ENCODE peak calls at places on chromosomes 13 and 19, in four cellular contexts. Z is H9, X is IMR-90, U is H1. C is an unnamed sample.

GRCh38 chr19:29753934-29754305 is 38.9 kb upstream of the C19orf12 start:
- DNase-seq in Z (no peak), X (no peak), U (no peak), C (no peak)

GRCh38 chr19:42111811-42112210 is 20.4 kb downstream of the POU2F2 start:
- DNase-seq in U (no peak), X (peak; percentile 52), Z (no peak), C (no peak)

GRCh38 chr19:38245826-38246498 is 10.2 kb downstream of the PPP1R14A start:
- DNase-seq in Z (no peak), X (peak; percentile 27), U (no peak), C (no peak)

GRCh38 chr13:103517066-103517767 is 451.0 kb upstream of the SLC10A2 start:
- DNase-seq in Z (no peak), X (no peak), U (no peak), C (no peak)

GRCh38 chr13:42333613-42334328 is 61.8 kb downstream of the AKAP11 start:
- DNase-seq in Z (peak; percentile 41), X (peak; percentile 22), U (peak; percentile 59), C (peak; percentile 73)

GRCh38 chr13:91879360-91879759 is 480.9 kb downstream of the GPC5 start:
- DNase-seq in Z (no peak), X (no peak), U (no peak), C (no peak)

GRCh38 chr13:80502359-80502758 is 161.4 kb upstream of the SPRY2 start:
- DNase-seq in Z (no peak), U (no peak), X (no peak), C (no peak)

GRCh38 chr13:44273991-44274810 is 99.4 kb upstream of the SERP2 start:
- DNase-seq in X (peak; percentile 77), U (no peak), Z (no peak), C (no peak)

GRCh38 chr13:32429406-32429909 is 1.5 kb upstream of the N4BP2L1 start:
- DNase-seq in U (no peak), X (no peak), Z (no peak), C (no peak)

GRCh38 chr13:28204043-28204442 is 65.7 kb downstream of the PAN3 start:
- DNase-seq in U (no peak), X (no peak), Z (no peak), C (no peak)

GRCh38 chr13:45333973-45334922 is 6.7 kb downstream of the TPT1 start:
- DNase-seq in X (peak; percentile 62), U (no peak), Z (no peak), C (no peak)

GRCh38 chr13:49305824-49306425 is 58.2 kb downstream of the CDADC1 start:
- DNase-seq in X (no peak), Z (no peak), U (no peak), C (no peak)

GRCh38 chr19:43784251-43784980 is 3.6 kb upstream of the KCNN4 start:
- DNase-seq in Z (peak; percentile 50), X (peak; percentile 85), U (no peak), C (peak; percentile 83)

GRCh38 chr19:15563931-15564330 is 51.1 kb upstream of the CYP4F8 start:
- DNase-seq in U (no peak), X (no peak), Z (no peak), C (no peak)

GRCh38 chr13:25203256-25203794 is 31.2 kb upstream of the AMER2 start:
- DNase-seq in U (no peak), Z (no peak), X (no peak), C (peak; percentile 22)

GRCh38 chr13:20401586-20401957 is 124.1 kb downstream of the CRYL1 start:
- DNase-seq in Z (no peak), X (no peak), U (no peak), C (no peak)

GRCh38 chr13:102198418-102199322 is 203.2 kb downstream of the FGF14 start:
- DNase-seq in Z (no peak), X (peak; percentile 59), U (no peak), C (no peak)

GRCh38 chr19:17751103-17751911 is at the start of gene FCHO1:
- DNase-seq in Z (no peak), X (no peak), U (no peak), C (no peak)

GRCh38 chr19:34387446-34387810 is 16.8 kb upstream of the PDCD2L start:
- DNase-seq in Z (no peak), U (no peak), X (no peak), C (peak; percentile 26)

GRCh38 chr19:8005534-8006256 is at the start of gene ELAVL1:
- DNase-seq in Z (peak; percentile 90), U (peak; percentile 94), X (peak; percentile 85), C (peak; percentile 94)

GRCh38 chr19:17406039-17406886 is 833 bp upstream of the BST2 start:
- DNase-seq in Z (peak; percentile 49), U (no peak), X (no peak), C (no peak)

GRCh38 chr19:46218160-46218559 is 11.4 kb upstream of the IGFL1 start:
- DNase-seq in Z (peak; percentile 74), U (peak; percentile 89), X (peak; percentile 6), C (peak; percentile 80)

GRCh38 chr13:42495256-42495655 is 78.7 kb upstream of the TNFSF11 start:
- DNase-seq in X (no peak), Z (no peak), U (no peak), C (no peak)

DNA sequence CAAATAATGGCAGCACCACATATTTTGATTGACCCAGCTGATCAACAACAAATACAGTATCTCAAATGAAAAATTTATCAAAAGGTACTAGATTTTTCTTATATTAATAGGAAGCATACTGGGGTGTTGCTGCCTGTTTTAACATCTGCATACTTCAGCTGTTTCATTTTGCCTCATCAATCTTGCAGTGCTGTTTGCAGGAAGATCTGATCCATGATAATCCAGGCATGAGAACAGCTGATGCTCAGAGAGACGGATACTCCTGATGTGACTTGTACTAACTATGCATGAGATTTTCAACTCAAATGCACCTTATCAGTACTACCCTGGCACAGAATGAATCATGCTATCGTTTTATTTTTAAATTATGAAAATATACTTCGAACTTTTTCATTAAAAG is 2136.8 kb downstream of the PCDH9 start:
- DNase-seq in Z (no peak), U (no peak), X (no peak), C (no peak)
- H3K56ac ChIP-seq in Z (no peak overlapping the region), U (no peak overlapping the region), X (no peak overlapping the region), C (no peak overlapping the region)

GRCh38 chr13:111483621-111483987 is 163.2 kb downstream of the TEX29 start:
- DNase-seq in Z (no peak), X (no peak), U (no peak), C (no peak)

GRCh38 chr13:111480503-111480902 is 160.1 kb downstream of the TEX29 start:
- DNase-seq in U (no peak), Z (no peak), X (no peak), C (no peak)

GRCh38 chr13:111480976-111481375 is 160.5 kb downstream of the TEX29 start:
- DNase-seq in X (no peak), Z (no peak), U (no peak), C (no peak)

GRCh38 chr13:111482806-111483620 is 162.6 kb downstream of the TEX29 start:
- DNase-seq in U (no peak), X (no peak), Z (no peak), C (no peak)

GRCh38 chr13:111482126-111482525 is 161.7 kb downstream of the TEX29 start:
- DNase-seq in Z (no peak), X (no peak), U (no peak), C (no peak)
- H2AK5ac ChIP-seq in Z (no peak overlapping the region), X (no peak overlapping the region), U (no peak overlapping the region), C (no peak overlapping the region)

GRCh38 chr19:47658431-47659383 is 49.8 kb downstream of the BICRA start:
- DNase-seq in U (no peak), Z (no peak), X (no peak), C (no peak)
- H3K56ac ChIP-seq in U (no peak overlapping the region), Z (no peak overlapping the region), X (no peak overlapping the region), C (no peak overlapping the region)

GRCh38 chr13:76845865-76846264 is 40.3 kb downstream of the KCTD12 start:
- DNase-seq in U (no peak), Z (no peak), X (no peak), C (no peak)
- H2AK5ac ChIP-seq in U (no peak overlapping the region), Z (no peak overlapping the region), X (no peak overlapping the region), C (no peak overlapping the region)